ENCODE peak calls at places on chromosomes 6 and 20, in six cellular contexts. G, S, K, C, F and A are unnamed samples.

GRCh38 chr6:35926509-35927215 is 5.8 kb upstream of the SRPK1 start:
- DNase-seq in G (no peak), S (no peak), K (no peak), C (no peak), F (no peak), A (no peak)

GRCh38 chr6:139777202-139777970 is 402.9 kb upstream of the CITED2 start:
- DNase-seq in G (no peak), S (no peak), K (no peak), C (no peak), F (no peak), A (no peak)

GRCh38 chr20:1588166-1588868 is 30.8 kb upstream of the SIRPD start:
- DNase-seq in G (no peak), S (no peak), K (no peak), C (no peak), F (no peak), A (no peak)

GRCh38 chr6:47070461-47070860 is 28.3 kb upstream of the ADGRF1 start:
- DNase-seq in G (no peak), S (no peak), K (no peak), C (no peak), F (no peak), A (no peak)

GRCh38 chr20:20827992-20828597 is 115.7 kb upstream of the RALGAPA2 start:
- DNase-seq in G (no peak), S (no peak), K (no peak), C (no peak), F (no peak), A (no peak)

GRCh38 chr20:36611625-36612024 is 6.0 kb downstream of the RAB5IF start:
- DNase-seq in G (no peak), S (no peak), K (no peak), C (no peak), F (no peak), A (no peak)

GRCh38 chr20:41363601-41364000 is 3.0 kb downstream of the EMILIN3 start:
- DNase-seq in G (no peak), S (no peak), K (no peak), C (no peak), F (no peak), A (no peak)

GRCh38 chr6:130947464-130947863 is 115.6 kb downstream of the EPB41L2 start:
- DNase-seq in G (no peak), S (no peak), K (no peak), C (no peak), F (no peak), A (no peak)

GRCh38 chr20:54103067-54103761 is 32.8 kb upstream of the BCAS1 start:
- DNase-seq in G (peak; percentile 57), S (peak; percentile 50), K (peak; percentile 53), C (peak; percentile 88), F (peak; percentile 23), A (no peak)

GRCh38 chr6:146851837-146852236 is 253.1 kb downstream of the ADGB start:
- DNase-seq in G (no peak), S (peak; percentile 98), K (no peak), C (no peak), F (peak; percentile 79), A (no peak)

GRCh38 chr6:47371139-47371874 is 61.6 kb upstream of the TNFRSF21 start:
- DNase-seq in G (no peak), S (no peak), K (no peak), C (no peak), F (no peak), A (no peak)

GRCh38 chr20:21090738-21091120 is 15.4 kb downstream of the LINC00237 start:
- DNase-seq in G (no peak), S (no peak), K (no peak), C (no peak), F (no peak), A (no peak)

GRCh38 chr20:49775229-49775693 is 37.4 kb upstream of the SLC9A8 start:
- DNase-seq in G (peak; percentile 36), S (peak; percentile 83), K (peak; percentile 76), C (no peak), F (no peak), A (peak; percentile 80)

GRCh38 chr6:166932616-166933015 is 23.7 kb downstream of the RNASET2 start:
- DNase-seq in G (no peak), S (no peak), K (no peak), C (peak; percentile 43), F (no peak), A (no peak)

GRCh38 chr6:45930419-45931059 is 85.1 kb downstream of the CLIC5 start:
- DNase-seq in G (peak; percentile 89), S (peak; percentile 51), K (peak; percentile 59), C (peak; percentile 80), F (peak; percentile 61), A (no peak)

GRCh38 chr6:132952468-132952867 is 138.1 kb downstream of the RPS12 start:
- DNase-seq in G (no peak), S (peak; percentile 10), K (no peak), C (no peak), F (no peak), A (no peak)

GRCh38 chr6:87759491-87760010 is 57.5 kb upstream of the AKIRIN2 start:
- DNase-seq in G (no peak), S (peak; percentile 4), K (no peak), C (no peak), F (no peak), A (no peak)

GRCh38 chr6:135085700-135086413 is 31.2 kb upstream of the HBS1L start:
- DNase-seq in G (no peak), S (no peak), K (no peak), C (no peak), F (no peak), A (no peak)

GRCh38 chr20:2557873-2558580 is 21.7 kb downstream of the TMC2 start:
- DNase-seq in G (no peak), S (no peak), K (no peak), C (no peak), F (no peak), A (no peak)

GRCh38 chr20:44134897-44135810 is 51.8 kb downstream of the JPH2 start:
- DNase-seq in G (no peak), S (peak; percentile 42), K (no peak), C (no peak), F (no peak), A (no peak)

GRCh38 chr6:135306166-135306565 is 125.1 kb downstream of the MYB start:
- DNase-seq in G (no peak), S (no peak), K (no peak), C (no peak), F (no peak), A (no peak)

GRCh38 chr6:1667012-1667804 is 57.5 kb downstream of the FOXC1 start:
- DNase-seq in G (no peak), S (peak; percentile 8), K (no peak), C (no peak), F (no peak), A (no peak)

GRCh38 chr20:62155428-62156253 is 12.1 kb downstream of the SS18L1 start:
- DNase-seq in G (no peak), S (no peak), K (no peak), C (no peak), F (no peak), A (no peak)

GRCh38 chr6:64293298-64293697 is 657.7 kb downstream of the PHF3 start:
- DNase-seq in G (no peak), S (peak; percentile 1), K (no peak), C (no peak), F (no peak), A (no peak)

GRCh38 chr6:32151131-32151884 is 431 bp downstream of the PRRT1 start:
- DNase-seq in G (no peak), S (no peak), K (no peak), C (no peak), F (no peak), A (no peak)

GRCh38 chr20:31517373-31517772 is 3.1 kb downstream of the HM13 start:
- DNase-seq in G (peak; percentile 49), S (peak; percentile 61), K (no peak), C (no peak), F (peak; percentile 13), A (peak; percentile 28)

GRCh38 chr6:34610819-34611477 is 54.8 kb upstream of the SPDEF start:
- DNase-seq in G (no peak), S (peak; percentile 88), K (no peak), C (no peak), F (peak; percentile 33), A (peak; percentile 66)

DNA sequence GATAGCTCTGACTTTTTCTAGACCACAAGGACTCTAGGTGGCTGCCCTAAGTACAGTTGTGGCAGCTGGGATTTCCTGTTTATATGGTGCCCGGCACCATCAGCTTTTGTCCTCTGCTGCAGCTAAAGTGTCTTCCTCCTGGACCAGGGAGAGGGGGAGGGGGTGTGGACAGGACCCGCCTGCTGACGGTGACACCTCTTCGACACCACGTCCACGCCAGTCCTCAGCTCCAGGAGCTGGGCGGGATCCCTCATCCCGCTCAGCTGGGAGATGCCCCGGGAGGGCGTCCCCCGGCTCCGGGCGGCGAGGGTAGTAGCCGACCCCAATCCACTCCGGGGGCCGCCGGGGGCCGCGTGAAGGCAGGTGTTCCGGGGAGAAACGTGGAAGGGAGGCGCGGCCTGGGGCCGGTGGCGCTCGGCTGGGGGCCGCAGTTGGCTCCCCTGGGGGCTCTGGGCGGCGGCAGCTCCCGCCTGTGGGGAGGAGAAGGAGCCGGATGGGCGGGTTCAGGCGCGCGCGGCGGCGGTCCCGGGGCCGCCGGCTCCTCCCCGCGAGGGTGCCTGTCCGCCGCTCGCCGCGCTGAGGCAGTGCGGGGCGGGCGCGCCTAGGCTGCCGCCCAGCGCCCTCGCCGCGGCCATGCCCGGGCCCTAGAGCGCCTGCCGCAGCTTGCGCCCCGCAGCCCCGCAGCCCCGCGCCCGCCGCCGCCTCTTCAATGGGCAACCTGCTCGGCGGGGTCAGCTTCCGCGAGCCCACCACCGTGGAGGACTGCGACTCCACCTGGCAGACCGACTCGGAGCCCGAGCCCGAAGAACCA is at the start of gene OGFRL1:
- DNase-seq in G (peak; percentile 61), S (peak; percentile 66), K (peak; percentile 76), C (peak; percentile 97), F (no peak), A (no peak)
- H3K4me3 ChIP-seq in G (peak within 1 kb of the TSS; percentile 75), S (peak within 1 kb of the TSS; percentile 65), K (peak within 1 kb of the TSS; percentile 76), C (peak within 1 kb of the TSS; percentile 67), F (peak within 1 kb of the TSS; percentile 61), A (peak within 1 kb of the TSS; percentile 62)

GRCh38 chr6:142702501-142703460 is 242.2 kb downstream of the HIVEP2 start:
- DNase-seq in G (peak; percentile 47), S (no peak), K (no peak), C (peak; percentile 83), F (no peak), A (no peak)
- H3K4me3 ChIP-seq in G (no peak overlapping the region), S (no peak overlapping the region), K (no peak overlapping the region), C (no peak overlapping the region), F (no peak overlapping the region), A (no peak overlapping the region)

GRCh38 chr20:34574426-34574825 is 15.9 kb downstream of the MAP1LC3A start:
- DNase-seq in G (no peak), S (no peak), K (no peak), C (no peak), F (no peak), A (no peak)

GRCh38 chr20:34570859-34571306 is 12.4 kb downstream of the MAP1LC3A start:
- DNase-seq in G (no peak), S (peak; percentile 86), K (no peak), C (no peak), F (peak; percentile 16), A (no peak)

GRCh38 chr20:34569598-34569997 is 11.1 kb downstream of the MAP1LC3A start:
- DNase-seq in G (no peak), S (no peak), K (no peak), C (no peak), F (no peak), A (no peak)

GRCh38 chr20:34573541-34573940 is 15.0 kb downstream of the MAP1LC3A start:
- DNase-seq in G (no peak), S (no peak), K (no peak), C (no peak), F (no peak), A (no peak)

GRCh38 chr20:34571753-34572152 is 13.2 kb downstream of the MAP1LC3A start:
- DNase-seq in G (no peak), S (no peak), K (no peak), C (no peak), F (no peak), A (no peak)
- H3K4me3 ChIP-seq in G (no peak overlapping the region), S (no peak overlapping the region), K (no peak overlapping the region), C (no peak overlapping the region), F (no peak overlapping the region), A (no peak overlapping the region)

GRCh38 chr6:154738561-154738961 is 5.3 kb downstream of the SCAF8 start:
- DNase-seq in G (no peak), S (peak; percentile 18), K (no peak), C (no peak), F (no peak), A (peak; percentile 5)
- H3K4me3 ChIP-seq in G (no peak overlapping the region), S (no peak overlapping the region), K (no peak overlapping the region), C (no peak overlapping the region), F (no peak overlapping the region), A (no peak overlapping the region)